ENCODE peak calls at places on chromosomes 4 and X, in seven cellular contexts. One of them, this sample, is unnamed.

GRCh38 chrX:24877854-24878650 is 137.7 kb downstream of the ARX start:
- DNase-seq in ovary: no peak
- DNase-seq in transverse colon: no peak
- DNase-seq in tibial nerve: no peak
- DNase-seq in sigmoid colon: no peak
- DNase-seq in HepG2: peak; percentile 5
- DNase-seq in K562: no peak
- DNase-seq in this sample: no peak

GRCh38 chr4:1576961-1577814 is 106.9 kb downstream of the FAM53A start:
- DNase-seq in ovary: no peak
- DNase-seq in transverse colon: no peak
- DNase-seq in tibial nerve: no peak
- DNase-seq in sigmoid colon: peak; percentile 54
- DNase-seq in HepG2: no peak
- DNase-seq in K562: no peak
- DNase-seq in this sample: no peak

GRCh38 chr4:17884063-17884462 is 73.3 kb downstream of the NCAPG start:
- DNase-seq in ovary: no peak
- DNase-seq in transverse colon: no peak
- DNase-seq in tibial nerve: no peak
- DNase-seq in sigmoid colon: no peak
- DNase-seq in HepG2: no peak
- DNase-seq in K562: no peak
- DNase-seq in this sample: no peak

GRCh38 chrX:100512471-100512870 is 72.3 kb upstream of the TNMD start:
- DNase-seq in ovary: no peak
- DNase-seq in transverse colon: no peak
- DNase-seq in tibial nerve: no peak
- DNase-seq in sigmoid colon: no peak
- DNase-seq in HepG2: no peak
- DNase-seq in K562: peak; percentile 16
- DNase-seq in this sample: no peak

GRCh38 chrX:20399728-20400414 is 133.2 kb upstream of the RPS6KA3 start:
- DNase-seq in ovary: no peak
- DNase-seq in transverse colon: no peak
- DNase-seq in tibial nerve: no peak
- DNase-seq in sigmoid colon: no peak
- DNase-seq in HepG2: no peak
- DNase-seq in K562: no peak
- DNase-seq in this sample: no peak

GRCh38 chr4:54318904-54319303 is 89.8 kb downstream of the PDGFRA start:
- DNase-seq in ovary: no peak
- DNase-seq in transverse colon: no peak
- DNase-seq in tibial nerve: no peak
- DNase-seq in sigmoid colon: no peak
- DNase-seq in HepG2: peak; percentile 29
- DNase-seq in K562: peak; percentile 57
- DNase-seq in this sample: no peak

GRCh38 chrX:18674417-18674787 is 2.5 kb upstream of the RS1 start:
- DNase-seq in ovary: peak; percentile 16
- DNase-seq in transverse colon: peak; percentile 25
- DNase-seq in tibial nerve: no peak
- DNase-seq in sigmoid colon: peak; percentile 66
- DNase-seq in HepG2: no peak
- DNase-seq in K562: peak; percentile 27
- DNase-seq in this sample: peak; percentile 27

GRCh38 chr4:176839656-176840055 is 46.9 kb upstream of the VEGFC start:
- DNase-seq in ovary: no peak
- DNase-seq in transverse colon: no peak
- DNase-seq in tibial nerve: no peak
- DNase-seq in sigmoid colon: no peak
- DNase-seq in HepG2: no peak
- DNase-seq in K562: no peak
- DNase-seq in this sample: no peak

GRCh38 chr4:20572976-20573375 is 127.3 kb upstream of the PACRGL start:
- DNase-seq in ovary: no peak
- DNase-seq in transverse colon: no peak
- DNase-seq in tibial nerve: no peak
- DNase-seq in sigmoid colon: no peak
- DNase-seq in HepG2: no peak
- DNase-seq in K562: no peak
- DNase-seq in this sample: no peak

GRCh38 chrX:16589211-16589610 is 60.7 kb upstream of the S100G start:
- DNase-seq in ovary: no peak
- DNase-seq in transverse colon: no peak
- DNase-seq in tibial nerve: no peak
- DNase-seq in sigmoid colon: no peak
- DNase-seq in HepG2: no peak
- DNase-seq in K562: no peak
- DNase-seq in this sample: no peak

GRCh38 chr4:47667552-47667951 is 170.3 kb downstream of the CORIN start:
- DNase-seq in ovary: no peak
- DNase-seq in transverse colon: no peak
- DNase-seq in tibial nerve: no peak
- DNase-seq in sigmoid colon: no peak
- DNase-seq in HepG2: no peak
- DNase-seq in K562: no peak
- DNase-seq in this sample: no peak

GRCh38 chr4:153270361-153270760 is 66.1 kb downstream of the TRIM2 start:
- DNase-seq in ovary: no peak
- DNase-seq in transverse colon: no peak
- DNase-seq in tibial nerve: no peak
- DNase-seq in sigmoid colon: no peak
- DNase-seq in HepG2: no peak
- DNase-seq in K562: no peak
- DNase-seq in this sample: no peak

GRCh38 chr4:137541181-137541580 is 8.9 kb upstream of the PCDH18 start:
- DNase-seq in ovary: no peak
- DNase-seq in transverse colon: no peak
- DNase-seq in tibial nerve: no peak
- DNase-seq in sigmoid colon: no peak
- DNase-seq in HepG2: peak; percentile 7
- DNase-seq in K562: no peak
- DNase-seq in this sample: no peak

GRCh38 chr4:8819421-8820177 is 52.0 kb downstream of the HMX1 start:
- DNase-seq in ovary: no peak
- DNase-seq in transverse colon: peak; percentile 5
- DNase-seq in tibial nerve: no peak
- DNase-seq in sigmoid colon: peak; percentile 43
- DNase-seq in HepG2: no peak
- DNase-seq in K562: no peak
- DNase-seq in this sample: peak; percentile 14

GRCh38 chr4:106266201-106266600 is 49.8 kb downstream of the TBCK start:
- DNase-seq in ovary: no peak
- DNase-seq in transverse colon: no peak
- DNase-seq in tibial nerve: no peak
- DNase-seq in sigmoid colon: no peak
- DNase-seq in HepG2: peak; percentile 73
- DNase-seq in K562: peak; percentile 26
- DNase-seq in this sample: no peak

GRCh38 chr4:107922486-107923473 is 8.6 kb upstream of the CYP2U1 start:
- DNase-seq in ovary: no peak
- DNase-seq in transverse colon: no peak
- DNase-seq in tibial nerve: no peak
- DNase-seq in sigmoid colon: no peak
- DNase-seq in HepG2: no peak
- DNase-seq in K562: no peak
- DNase-seq in this sample: no peak

GRCh38 chr4:19298998-19299397 is 952.7 kb upstream of the SLIT2 start:
- DNase-seq in ovary: no peak
- DNase-seq in transverse colon: no peak
- DNase-seq in tibial nerve: no peak
- DNase-seq in sigmoid colon: no peak
- DNase-seq in HepG2: no peak
- DNase-seq in K562: no peak
- DNase-seq in this sample: no peak

GRCh38 chr4:19304028-19304427 is 947.7 kb upstream of the SLIT2 start:
- DNase-seq in ovary: no peak
- DNase-seq in transverse colon: no peak
- DNase-seq in tibial nerve: no peak
- DNase-seq in sigmoid colon: no peak
- DNase-seq in HepG2: no peak
- DNase-seq in K562: no peak
- DNase-seq in this sample: no peak

GRCh38 chr4:19301527-19301926 is 950.2 kb upstream of the SLIT2 start:
- DNase-seq in ovary: no peak
- DNase-seq in transverse colon: no peak
- DNase-seq in tibial nerve: no peak
- DNase-seq in sigmoid colon: no peak
- DNase-seq in HepG2: no peak
- DNase-seq in K562: no peak
- DNase-seq in this sample: no peak

DNA sequence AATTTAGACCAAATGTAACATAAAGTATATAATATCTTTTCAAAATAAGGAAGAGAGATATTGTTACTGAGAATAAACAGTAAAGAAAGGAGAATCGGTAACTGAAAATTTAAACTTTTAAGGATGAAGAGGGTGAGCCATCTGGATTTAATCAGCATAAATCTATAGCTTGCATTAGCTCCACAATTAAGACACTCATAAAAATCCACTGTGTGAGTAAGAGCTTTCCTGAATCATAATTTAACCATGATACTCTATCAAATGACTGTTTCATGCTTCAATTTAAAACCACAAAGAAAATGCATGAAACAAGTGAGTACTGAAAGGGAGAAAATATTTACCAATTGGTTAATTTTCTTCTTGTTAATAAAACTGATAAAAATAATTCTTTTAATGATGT is 951.5 kb upstream of the SLIT2 start:
- DNase-seq in ovary: no peak
- DNase-seq in transverse colon: no peak
- DNase-seq in tibial nerve: no peak
- DNase-seq in sigmoid colon: no peak
- DNase-seq in HepG2: no peak
- DNase-seq in K562: no peak
- DNase-seq in this sample: no peak
- TF ChIP-seq EP300 in ovary: no peak
- TF ChIP-seq EP300 in transverse colon: no peak
- TF ChIP-seq EP300 in tibial nerve: no peak
- TF ChIP-seq EP300 in sigmoid colon: no peak
- TF ChIP-seq EP300 in HepG2: no peak
- TF ChIP-seq EP300 in K562: no peak
- TF ChIP-seq EP300 in this sample: no peak

DNA sequence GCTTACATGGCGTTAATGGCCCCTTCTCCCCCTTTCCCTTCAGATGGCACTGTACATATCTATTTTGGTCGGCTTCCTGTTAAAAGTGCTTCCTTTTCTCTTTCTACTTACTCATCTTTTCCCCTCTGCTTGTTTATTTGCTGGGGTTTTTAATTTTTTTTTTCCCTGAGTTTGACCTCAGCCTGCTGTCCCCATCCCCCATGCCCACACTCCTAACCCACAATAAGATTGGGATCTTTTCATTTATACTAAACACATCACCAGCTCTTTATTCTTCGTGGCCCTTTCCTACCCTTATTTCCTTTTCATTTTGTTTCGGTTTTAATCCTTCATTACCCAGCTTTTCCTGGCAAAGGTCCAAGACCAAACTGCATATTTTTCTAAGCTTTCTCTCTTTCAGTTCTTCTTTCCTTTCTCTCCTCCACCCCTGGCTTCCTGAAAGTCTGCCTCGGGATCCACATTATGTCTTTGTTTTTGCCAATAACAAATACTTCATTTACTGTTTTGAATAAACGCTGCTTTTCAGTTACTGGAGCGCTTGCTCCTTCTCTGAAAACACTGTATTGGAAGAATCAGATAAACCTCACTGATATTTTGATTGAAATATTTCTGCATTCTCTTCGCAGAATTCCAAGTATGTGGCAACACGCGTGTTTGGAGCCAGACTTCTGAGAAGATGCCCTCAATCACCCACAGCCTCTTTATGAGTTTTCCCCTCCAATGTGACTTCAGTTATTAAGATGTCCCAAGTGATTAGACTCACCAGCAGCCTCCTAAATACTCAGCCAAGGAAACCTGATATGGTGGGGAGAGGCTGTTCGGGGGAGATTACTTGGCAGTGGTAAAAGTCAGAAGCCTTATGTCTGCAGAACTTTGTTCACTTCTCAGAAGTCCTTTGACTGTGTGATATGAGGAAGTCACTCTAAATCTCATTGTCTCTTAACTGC is 151.8 kb upstream of the USP9X start:
- DNase-seq in ovary: no peak
- DNase-seq in transverse colon: no peak
- DNase-seq in tibial nerve: no peak
- DNase-seq in sigmoid colon: no peak
- DNase-seq in HepG2: no peak
- DNase-seq in K562: peak; percentile 68
- DNase-seq in this sample: no peak
- H3K4me3 ChIP-seq in ovary: peak overlapping the region; percentile 12
- H3K4me3 ChIP-seq in transverse colon: peak overlapping the region; percentile 16
- H3K4me3 ChIP-seq in tibial nerve: peak overlapping the region; percentile 14
- H3K4me3 ChIP-seq in sigmoid colon: peak overlapping the region; percentile 28
- H3K4me3 ChIP-seq in HepG2: no peak overlapping the region
- H3K4me3 ChIP-seq in K562: peak overlapping the region; percentile 21
- H3K4me3 ChIP-seq in this sample: no peak overlapping the region

GRCh38 chr4:26346203-26346620 is 25.4 kb downstream of the RBPJ start:
- DNase-seq in ovary: no peak
- DNase-seq in transverse colon: no peak
- DNase-seq in tibial nerve: no peak
- DNase-seq in sigmoid colon: no peak
- DNase-seq in HepG2: no peak
- DNase-seq in K562: peak; percentile 82
- DNase-seq in this sample: peak; percentile 40
- TF ChIP-seq EP300 in ovary: no peak
- TF ChIP-seq EP300 in transverse colon: no peak
- TF ChIP-seq EP300 in tibial nerve: no peak
- TF ChIP-seq EP300 in sigmoid colon: no peak
- TF ChIP-seq EP300 in HepG2: no peak
- TF ChIP-seq EP300 in K562: peak; percentile 31
- TF ChIP-seq EP300 in this sample: no peak

DNA sequence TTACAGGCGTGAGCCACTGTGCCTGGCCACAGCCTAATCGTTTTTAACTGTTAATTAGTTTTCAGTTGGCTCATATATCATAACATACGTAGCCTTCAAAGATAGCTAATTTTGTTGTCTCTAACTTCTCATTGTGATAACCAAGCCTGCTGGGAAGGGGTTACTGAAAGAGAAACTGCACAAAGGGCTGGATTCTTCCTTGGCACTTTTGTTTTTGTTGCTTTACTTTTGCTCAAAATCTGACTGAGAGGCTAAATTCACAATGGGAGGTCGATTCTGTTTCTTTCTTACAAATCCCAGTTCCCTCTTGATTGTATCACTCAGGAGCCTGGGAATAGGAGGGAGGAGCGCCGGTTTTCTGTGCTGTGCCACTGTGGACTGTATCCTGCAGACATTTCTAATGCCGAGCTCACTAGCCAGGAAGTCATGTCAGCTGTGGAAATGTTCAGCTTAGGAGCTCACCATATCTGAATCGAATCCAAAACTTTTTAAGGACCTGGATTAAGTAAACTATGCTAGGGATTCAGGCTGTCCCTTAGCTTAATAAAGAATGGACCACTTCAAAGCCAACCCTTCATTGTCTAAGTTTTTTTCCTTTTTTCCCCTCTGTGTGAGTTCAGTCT is 120.5 kb upstream of the FAT1 start:
- DNase-seq in ovary: no peak
- DNase-seq in transverse colon: no peak
- DNase-seq in tibial nerve: no peak
- DNase-seq in sigmoid colon: peak; percentile 70
- DNase-seq in HepG2: no peak
- DNase-seq in K562: peak; percentile 31
- DNase-seq in this sample: no peak
- H3K4me3 ChIP-seq in ovary: peak overlapping the region; percentile 0
- H3K4me3 ChIP-seq in transverse colon: peak overlapping the region; percentile 25
- H3K4me3 ChIP-seq in tibial nerve: peak overlapping the region; percentile 30
- H3K4me3 ChIP-seq in sigmoid colon: peak overlapping the region; percentile 33
- H3K4me3 ChIP-seq in HepG2: peak overlapping the region; percentile 48
- H3K4me3 ChIP-seq in K562: no peak overlapping the region
- H3K4me3 ChIP-seq in this sample: peak overlapping the region; percentile 26

This sample was measured in stomach.